ENCODE peak calls at places on chromosomes 3 and 15, in nine cellular contexts. One of them, this sample, is unnamed.

GRCh38 chr3:36312351-36312750 is 68.0 kb upstream of the STAC start:
- DNase-seq in PC-3: peak; percentile 30
- DNase-seq in GM12865: no peak
- DNase-seq in Peyer's patch: no peak
- DNase-seq in mesendoderm: peak; percentile 65
- DNase-seq in fibroblast of the aortic adventitia: no peak
- DNase-seq in left ventricle myocardium superior: no peak
- DNase-seq in posterior vena cava: no peak
- DNase-seq in ACHN: no peak
- DNase-seq in this sample: no peak

GRCh38 chr3:52792961-52793695 is 1.5 kb upstream of the ITIH3 start:
- DNase-seq in PC-3: peak; percentile 19
- DNase-seq in GM12865: no peak
- DNase-seq in Peyer's patch: no peak
- DNase-seq in mesendoderm: no peak
- DNase-seq in fibroblast of the aortic adventitia: peak; percentile 46
- DNase-seq in left ventricle myocardium superior: no peak
- DNase-seq in posterior vena cava: no peak
- DNase-seq in ACHN: no peak
- DNase-seq in this sample: peak; percentile 68

GRCh38 chr3:112302881-112303761 is 9.1 kb upstream of the SLC9C1 start:
- DNase-seq in PC-3: no peak
- DNase-seq in GM12865: peak; percentile 27
- DNase-seq in Peyer's patch: no peak
- DNase-seq in mesendoderm: peak; percentile 96
- DNase-seq in fibroblast of the aortic adventitia: peak; percentile 44
- DNase-seq in left ventricle myocardium superior: no peak
- DNase-seq in posterior vena cava: no peak
- DNase-seq in ACHN: no peak
- DNase-seq in this sample: peak; percentile 24

GRCh38 chr3:123687286-123687685 is 102.4 kb upstream of the HACD2 start:
- DNase-seq in PC-3: peak; percentile 10
- DNase-seq in GM12865: no peak
- DNase-seq in Peyer's patch: no peak
- DNase-seq in mesendoderm: no peak
- DNase-seq in fibroblast of the aortic adventitia: no peak
- DNase-seq in left ventricle myocardium superior: no peak
- DNase-seq in posterior vena cava: no peak
- DNase-seq in ACHN: no peak
- DNase-seq in this sample: peak; percentile 62

GRCh38 chr15:80942746-80943565 is 46.7 kb downstream of the MESD start:
- DNase-seq in PC-3: no peak
- DNase-seq in GM12865: no peak
- DNase-seq in Peyer's patch: no peak
- DNase-seq in mesendoderm: no peak
- DNase-seq in fibroblast of the aortic adventitia: no peak
- DNase-seq in left ventricle myocardium superior: peak; percentile 53
- DNase-seq in posterior vena cava: peak; percentile 74
- DNase-seq in ACHN: no peak
- DNase-seq in this sample: peak; percentile 71

GRCh38 chr15:59396660-59397059 is 24.0 kb upstream of the MYO1E start:
- DNase-seq in PC-3: no peak
- DNase-seq in GM12865: no peak
- DNase-seq in Peyer's patch: no peak
- DNase-seq in mesendoderm: no peak
- DNase-seq in fibroblast of the aortic adventitia: no peak
- DNase-seq in left ventricle myocardium superior: no peak
- DNase-seq in posterior vena cava: no peak
- DNase-seq in ACHN: no peak
- DNase-seq in this sample: no peak

GRCh38 chr3:37862712-37863551 is 1.3 kb downstream of the CTDSPL start:
- DNase-seq in PC-3: no peak
- DNase-seq in GM12865: no peak
- DNase-seq in Peyer's patch: no peak
- DNase-seq in mesendoderm: peak; percentile 57
- DNase-seq in fibroblast of the aortic adventitia: peak; percentile 64
- DNase-seq in left ventricle myocardium superior: no peak
- DNase-seq in posterior vena cava: no peak
- DNase-seq in ACHN: peak; percentile 10
- DNase-seq in this sample: peak; percentile 73

GRCh38 chr3:73385538-73385937 is 239.2 kb downstream of the PDZRN3 start:
- DNase-seq in PC-3: no peak
- DNase-seq in GM12865: no peak
- DNase-seq in Peyer's patch: no peak
- DNase-seq in mesendoderm: no peak
- DNase-seq in fibroblast of the aortic adventitia: no peak
- DNase-seq in left ventricle myocardium superior: no peak
- DNase-seq in posterior vena cava: no peak
- DNase-seq in ACHN: no peak
- DNase-seq in this sample: no peak

GRCh38 chr3:106345353-106346027 is 476.7 kb upstream of the CBLB start:
- DNase-seq in PC-3: peak; percentile 92
- DNase-seq in GM12865: no peak
- DNase-seq in Peyer's patch: no peak
- DNase-seq in mesendoderm: peak; percentile 19
- DNase-seq in fibroblast of the aortic adventitia: peak; percentile 96
- DNase-seq in left ventricle myocardium superior: no peak
- DNase-seq in posterior vena cava: no peak
- DNase-seq in ACHN: peak; percentile 97
- DNase-seq in this sample: peak; percentile 94

GRCh38 chr15:49232407-49232806 is 62.4 kb downstream of the GALK2 start:
- DNase-seq in PC-3: no peak
- DNase-seq in GM12865: peak; percentile 6
- DNase-seq in Peyer's patch: no peak
- DNase-seq in mesendoderm: no peak
- DNase-seq in fibroblast of the aortic adventitia: no peak
- DNase-seq in left ventricle myocardium superior: no peak
- DNase-seq in posterior vena cava: no peak
- DNase-seq in ACHN: no peak
- DNase-seq in this sample: no peak

GRCh38 chr3:193061157-193061556 is 143.5 kb upstream of the MB21D2 start:
- DNase-seq in PC-3: no peak
- DNase-seq in GM12865: no peak
- DNase-seq in Peyer's patch: no peak
- DNase-seq in mesendoderm: no peak
- DNase-seq in fibroblast of the aortic adventitia: no peak
- DNase-seq in left ventricle myocardium superior: no peak
- DNase-seq in posterior vena cava: no peak
- DNase-seq in ACHN: no peak
- DNase-seq in this sample: no peak

GRCh38 chr15:83734487-83734886 is 80.6 kb downstream of the ADAMTSL3 start:
- DNase-seq in PC-3: peak; percentile 89
- DNase-seq in GM12865: peak; percentile 45
- DNase-seq in Peyer's patch: no peak
- DNase-seq in mesendoderm: peak; percentile 69
- DNase-seq in fibroblast of the aortic adventitia: no peak
- DNase-seq in left ventricle myocardium superior: no peak
- DNase-seq in posterior vena cava: no peak
- DNase-seq in ACHN: peak; percentile 58
- DNase-seq in this sample: peak; percentile 3

GRCh38 chr15:38610748-38611147 is 46.1 kb upstream of the RASGRP1 start:
- DNase-seq in PC-3: no peak
- DNase-seq in GM12865: peak; percentile 36
- DNase-seq in Peyer's patch: no peak
- DNase-seq in mesendoderm: no peak
- DNase-seq in fibroblast of the aortic adventitia: no peak
- DNase-seq in left ventricle myocardium superior: no peak
- DNase-seq in posterior vena cava: no peak
- DNase-seq in ACHN: no peak
- DNase-seq in this sample: no peak

GRCh38 chr3:149134560-149134959 is 5.1 kb downstream of the HPS3 start:
- DNase-seq in PC-3: peak; percentile 74
- DNase-seq in GM12865: no peak
- DNase-seq in Peyer's patch: no peak
- DNase-seq in mesendoderm: no peak
- DNase-seq in fibroblast of the aortic adventitia: peak; percentile 35
- DNase-seq in left ventricle myocardium superior: no peak
- DNase-seq in posterior vena cava: no peak
- DNase-seq in ACHN: no peak
- DNase-seq in this sample: peak; percentile 13

GRCh38 chr3:65493371-65493882 is 545.3 kb downstream of the MAGI1 start:
- DNase-seq in PC-3: no peak
- DNase-seq in GM12865: no peak
- DNase-seq in Peyer's patch: no peak
- DNase-seq in mesendoderm: no peak
- DNase-seq in fibroblast of the aortic adventitia: no peak
- DNase-seq in left ventricle myocardium superior: no peak
- DNase-seq in posterior vena cava: no peak
- DNase-seq in ACHN: no peak
- DNase-seq in this sample: no peak

GRCh38 chr3:54427951-54428871 is 305.9 kb downstream of the CACNA2D3 start:
- DNase-seq in PC-3: peak; percentile 70
- DNase-seq in GM12865: peak; percentile 77
- DNase-seq in Peyer's patch: no peak
- DNase-seq in mesendoderm: peak; percentile 66
- DNase-seq in fibroblast of the aortic adventitia: peak; percentile 76
- DNase-seq in left ventricle myocardium superior: peak; percentile 33
- DNase-seq in posterior vena cava: no peak
- DNase-seq in ACHN: peak; percentile 54
- DNase-seq in this sample: peak; percentile 75

GRCh38 chr3:154274345-154274744 is 49.9 kb downstream of the DHX36 start:
- DNase-seq in PC-3: no peak
- DNase-seq in GM12865: no peak
- DNase-seq in Peyer's patch: no peak
- DNase-seq in mesendoderm: no peak
- DNase-seq in fibroblast of the aortic adventitia: no peak
- DNase-seq in left ventricle myocardium superior: no peak
- DNase-seq in posterior vena cava: no peak
- DNase-seq in ACHN: no peak
- DNase-seq in this sample: no peak

GRCh38 chr15:52054381-52054780 is 35.4 kb downstream of the MAPK6 start:
- DNase-seq in PC-3: peak; percentile 70
- DNase-seq in GM12865: no peak
- DNase-seq in Peyer's patch: no peak
- DNase-seq in mesendoderm: no peak
- DNase-seq in fibroblast of the aortic adventitia: no peak
- DNase-seq in left ventricle myocardium superior: no peak
- DNase-seq in posterior vena cava: no peak
- DNase-seq in ACHN: no peak
- DNase-seq in this sample: no peak

GRCh38 chr3:35932995-35933394 is 293.7 kb downstream of the ARPP21 start:
- DNase-seq in PC-3: peak; percentile 98
- DNase-seq in GM12865: no peak
- DNase-seq in Peyer's patch: no peak
- DNase-seq in mesendoderm: no peak
- DNase-seq in fibroblast of the aortic adventitia: peak; percentile 97
- DNase-seq in left ventricle myocardium superior: no peak
- DNase-seq in posterior vena cava: peak; percentile 48
- DNase-seq in ACHN: peak; percentile 65
- DNase-seq in this sample: peak; percentile 72

GRCh38 chr3:182257361-182257760 is 535.9 kb upstream of the ATP11B start:
- DNase-seq in PC-3: no peak
- DNase-seq in GM12865: no peak
- DNase-seq in Peyer's patch: no peak
- DNase-seq in mesendoderm: no peak
- DNase-seq in fibroblast of the aortic adventitia: no peak
- DNase-seq in left ventricle myocardium superior: no peak
- DNase-seq in posterior vena cava: no peak
- DNase-seq in ACHN: no peak
- DNase-seq in this sample: no peak

GRCh38 chr3:139534444-139534812 is 5.1 kb downstream of the RBP1 start:
- DNase-seq in PC-3: peak; percentile 87
- DNase-seq in GM12865: peak; percentile 61
- DNase-seq in Peyer's patch: no peak
- DNase-seq in mesendoderm: no peak
- DNase-seq in fibroblast of the aortic adventitia: peak; percentile 96
- DNase-seq in left ventricle myocardium superior: no peak
- DNase-seq in posterior vena cava: no peak
- DNase-seq in ACHN: peak; percentile 55
- DNase-seq in this sample: peak; percentile 83

This sample was measured in GM23248.